ENCODE peak calls at places on chromosomes 16 and 17, in eight cellular contexts. R is endodermal cell, W is aorta, E is NCI-H446, T is choroid plexus epithelial cell, C is T-helper 1 cell, J is AG09319, M is esophagus squamous epithelium. F is an unnamed sample.

GRCh38 chr17:21392257-21392656 is 16.1 kb downstream of the KCNJ12 start:
- DNase-seq in R (no peak), W (no peak), E (peak; percentile 44), T (no peak), C (no peak), J (no peak), M (no peak), F (no peak)

GRCh38 chr17:67469208-67469980 is 92.3 kb downstream of the PITPNC1 start:
- DNase-seq in R (peak; percentile 62), W (no peak), E (no peak), T (peak; percentile 39), C (no peak), J (no peak), M (no peak), F (peak; percentile 78)

GRCh38 chr17:31373150-31374082 is 18.1 kb upstream of the RAB11FIP4 start:
- DNase-seq in R (no peak), W (no peak), E (peak; percentile 47), T (peak; percentile 86), C (no peak), J (peak; percentile 32), M (no peak), F (peak; percentile 81)

GRCh38 chr17:76816590-76817135 is 51.5 kb upstream of the MGAT5B start:
- DNase-seq in R (peak; percentile 94), W (no peak), E (peak; percentile 70), T (peak; percentile 76), C (peak; percentile 47), J (peak; percentile 4), M (no peak), F (peak; percentile 65)

GRCh38 chr16:81938331-81939163 is 72.7 kb downstream of the SDR42E1 start:
- DNase-seq in R (no peak), W (no peak), E (no peak), T (no peak), C (no peak), J (no peak), M (no peak), F (no peak)

GRCh38 chr17:8935194-8935593 is 30.3 kb downstream of the PIK3R5 start:
- DNase-seq in R (no peak), W (no peak), E (no peak), T (no peak), C (no peak), J (no peak), M (no peak), F (peak; percentile 38)

GRCh38 chr17:4945176-4945943 is 3.0 kb downstream of the PFN1 start:
- DNase-seq in R (peak; percentile 81), W (peak; percentile 93), E (peak; percentile 44), T (peak; percentile 91), C (peak; percentile 57), J (peak; percentile 68), M (no peak), F (peak; percentile 96)

GRCh38 chr17:78117027-78117981 is 11.3 kb downstream of the TMC6 start:
- DNase-seq in R (peak; percentile 88), W (no peak), E (peak; percentile 55), T (no peak), C (no peak), J (no peak), M (no peak), F (no peak)

GRCh38 chr17:43674394-43674793 is 12.7 kb upstream of the MEOX1 start:
- DNase-seq in R (no peak), W (no peak), E (no peak), T (no peak), C (no peak), J (no peak), M (no peak), F (no peak)

GRCh38 chr17:78785663-78786057 is 3.6 kb upstream of the CYTH1 start:
- DNase-seq in R (peak; percentile 48), W (no peak), E (no peak), T (no peak), C (no peak), J (no peak), M (no peak), F (no peak)

GRCh38 chr17:15197229-15197628 is 67.9 kb downstream of the PMP22 start:
- DNase-seq in R (no peak), W (no peak), E (no peak), T (no peak), C (no peak), J (no peak), M (no peak), F (no peak)

GRCh38 chr16:73568769-73569168 is 520.8 kb upstream of the ZFHX3 start:
- DNase-seq in R (no peak), W (no peak), E (no peak), T (no peak), C (no peak), J (no peak), M (no peak), F (no peak)

GRCh38 chr17:40615295-40615988 is 32.2 kb downstream of the SMARCE1 start:
- DNase-seq in R (peak; percentile 95), W (no peak), E (peak; percentile 2), T (peak; percentile 73), C (no peak), J (no peak), M (no peak), F (peak; percentile 58)

GRCh38 chr17:80886641-80887573 is 104.7 kb upstream of the CHMP6 start:
- DNase-seq in R (no peak), W (peak; percentile 71), E (no peak), T (no peak), C (no peak), J (no peak), M (no peak), F (no peak)

GRCh38 chr17:48546924-48547838 is 2.3 kb upstream of the HOXB2 start:
- DNase-seq in R (no peak), W (no peak), E (peak; percentile 66), T (no peak), C (no peak), J (no peak), M (no peak), F (peak; percentile 36)

GRCh38 chr16:4257646-4258556 is 14.9 kb downstream of the TFAP4 start:
- DNase-seq in R (no peak), W (no peak), E (no peak), T (no peak), C (no peak), J (no peak), M (no peak), F (peak; percentile 53)

GRCh38 chr16:17983114-17983513 is 353.4 kb downstream of the NPIPA8 start:
- DNase-seq in R (no peak), W (no peak), E (no peak), T (no peak), C (no peak), J (no peak), M (no peak), F (no peak)

GRCh38 chr17:6713130-6713917 is at the start of gene SLC13A5:
- DNase-seq in R (peak; percentile 97), W (peak; percentile 74), E (no peak), T (peak; percentile 15), C (no peak), J (no peak), M (no peak), F (peak; percentile 16)

GRCh38 chr17:2028737-2029136 is 1.2 kb upstream of the DPH1 start:
- DNase-seq in R (no peak), W (no peak), E (no peak), T (no peak), C (no peak), J (no peak), M (no peak), F (no peak)

GRCh38 chr17:40859536-40859935 is 7.5 kb downstream of the KRT12 start:
- DNase-seq in R (no peak), W (no peak), E (no peak), T (no peak), C (no peak), J (no peak), M (no peak), F (no peak)

GRCh38 chr16:4263504-4264436 is 9.1 kb downstream of the TFAP4 start:
- DNase-seq in R (peak; percentile 95), W (peak; percentile 87), E (no peak), T (peak; percentile 89), C (no peak), J (peak; percentile 97), M (no peak), F (peak; percentile 96)

GRCh38 chr17:76239538-76240274 is 587 bp downstream of the RNF157 start:
- DNase-seq in R (peak; percentile 82), W (peak; percentile 79), E (no peak), T (no peak), C (no peak), J (no peak), M (no peak), F (no peak)

GRCh38 chr16:15494231-15494630 is 59.8 kb downstream of the BMERB1 start:
- DNase-seq in R (no peak), W (no peak), E (no peak), T (peak; percentile 36), C (no peak), J (no peak), M (no peak), F (no peak)

GRCh38 chr16:19875900-19876299 is 8.7 kb downstream of the GPRC5B start:
- DNase-seq in R (no peak), W (no peak), E (no peak), T (no peak), C (no peak), J (no peak), M (no peak), F (no peak)

GRCh38 chr16:67966549-67967182 is 1.8 kb downstream of the SLC12A4 start:
- DNase-seq in R (peak; percentile 84), W (no peak), E (no peak), T (peak; percentile 37), C (no peak), J (peak; percentile 14), M (no peak), F (peak; percentile 60)

GRCh38 chr17:42720996-42721583 is 23.8 kb downstream of the EZH1 start:
- DNase-seq in R (no peak), W (no peak), E (peak; percentile 68), T (peak; percentile 85), C (peak; percentile 33), J (peak; percentile 32), M (no peak), F (peak; percentile 83)

GRCh38 chr16:2019500-2019899 is at the start of gene NPW:
- DNase-seq in R (peak; percentile 77), W (no peak), E (no peak), T (no peak), C (no peak), J (no peak), M (no peak), F (no peak)

GRCh38 chr16:69934751-69935150 is 16.4 kb upstream of the CLEC18A start:
- DNase-seq in R (no peak), W (no peak), E (no peak), T (no peak), C (no peak), J (no peak), M (no peak), F (no peak)